ENCODE peak calls at places on chromosome 2, in nine cellular contexts. F is astrocyte of the spinal cord, V is OCI-LY7, C is MCF 10A, T is tibial artery, O is progenitor cell of endocrine pancreas, J is Peyer's patch, Z is Calu3, L is foreskin fibroblast. P is an unnamed sample.

GRCh38 chr2:120343433-120344105 is 2.4 kb upstream of the INHBB start:
- DNase-seq in J (peak; percentile 47), T (peak; percentile 89), F (peak; percentile 68), Z (peak; percentile 86), C (peak; percentile 70), L (peak; percentile 76), V (peak; percentile 5), O (peak; percentile 75), P (peak; percentile 84)

GRCh38 chr2:150282821-150283309 is 204.6 kb downstream of the RND3 start:
- DNase-seq in F (no peak), L (no peak), C (no peak), V (no peak), T (no peak), J (no peak), Z (no peak), O (no peak), P (no peak)

GRCh38 chr2:81974216-81974615 is 1669.7 kb upstream of the LRRTM1 start:
- DNase-seq in T (no peak), C (no peak), O (no peak), Z (no peak), J (no peak), L (no peak), V (no peak), F (no peak), P (no peak)

GRCh38 chr2:172988728-172989127 is 86.9 kb upstream of the MAP3K20 start:
- DNase-seq in O (no peak), C (no peak), J (no peak), V (no peak), L (no peak), Z (no peak), F (no peak), T (no peak), P (no peak)

GRCh38 chr2:55048514-55048924 is 1.7 kb downstream of the RTN4 start:
- DNase-seq in Z (peak; percentile 16), L (no peak), F (no peak), T (no peak), C (peak; percentile 64), V (peak; percentile 52), J (no peak), O (no peak), P (no peak)

GRCh38 chr2:120624738-120625446 is 110.8 kb upstream of the GLI2 start:
- DNase-seq in O (no peak), F (no peak), C (no peak), T (peak; percentile 51), V (no peak), L (no peak), Z (no peak), J (no peak), P (no peak)

GRCh38 chr2:101827246-101827645 is 129.7 kb downstream of the MAP4K4 start:
- DNase-seq in J (no peak), Z (peak; percentile 45), L (peak; percentile 83), V (no peak), C (peak; percentile 71), T (no peak), O (no peak), F (peak; percentile 88), P (no peak)

GRCh38 chr2:60819155-60819862 is 62.1 kb upstream of the REL start:
- DNase-seq in C (no peak), T (no peak), F (no peak), Z (no peak), L (no peak), J (peak; percentile 77), O (no peak), V (no peak), P (no peak)

GRCh38 chr2:44528595-44528994 is 166.8 kb downstream of the CAMKMT start:
- DNase-seq in O (no peak), J (no peak), F (peak; percentile 85), T (no peak), L (peak; percentile 62), Z (no peak), V (no peak), C (peak; percentile 58), P (no peak)

GRCh38 chr2:73212448-73213176 is 1.4 kb upstream of the SMYD5 start:
- DNase-seq in T (peak; percentile 89), F (peak; percentile 80), Z (peak; percentile 82), C (peak; percentile 68), O (peak; percentile 61), L (peak; percentile 81), J (peak; percentile 66), V (peak; percentile 79), P (peak; percentile 86)

GRCh38 chr2:170070778-170071177 is 107.2 kb upstream of the MYO3B start:
- DNase-seq in C (no peak), V (no peak), L (no peak), J (no peak), Z (no peak), O (no peak), T (no peak), F (no peak), P (no peak)

GRCh38 chr2:54773838-54774237 is 50.4 kb downstream of the EML6 start:
- DNase-seq in Z (no peak), L (no peak), T (no peak), J (no peak), V (no peak), O (no peak), F (no peak), C (no peak), P (no peak)

GRCh38 chr2:221402072-221402471 is 170.0 kb downstream of the EPHA4 start:
- DNase-seq in T (no peak), F (no peak), V (no peak), Z (no peak), L (peak; percentile 28), C (no peak), O (no peak), J (no peak), P (no peak)

GRCh38 chr2:96808176-96808837 is 7.8 kb upstream of the CNNM3 start:
- DNase-seq in Z (no peak), C (no peak), O (no peak), L (no peak), J (no peak), F (no peak), V (no peak), T (no peak), P (no peak)

GRCh38 chr2:118677546-118677945 is 169.9 kb downstream of the EN1 start:
- DNase-seq in V (no peak), L (no peak), J (no peak), O (no peak), F (no peak), C (no peak), T (no peak), Z (no peak), P (no peak)
- TF ChIP-seq CTCF in V (no peak), L (no peak), J (no peak), O (no peak), F (no peak), C (no peak), T (no peak), Z (no peak), P (no peak)

DNA sequence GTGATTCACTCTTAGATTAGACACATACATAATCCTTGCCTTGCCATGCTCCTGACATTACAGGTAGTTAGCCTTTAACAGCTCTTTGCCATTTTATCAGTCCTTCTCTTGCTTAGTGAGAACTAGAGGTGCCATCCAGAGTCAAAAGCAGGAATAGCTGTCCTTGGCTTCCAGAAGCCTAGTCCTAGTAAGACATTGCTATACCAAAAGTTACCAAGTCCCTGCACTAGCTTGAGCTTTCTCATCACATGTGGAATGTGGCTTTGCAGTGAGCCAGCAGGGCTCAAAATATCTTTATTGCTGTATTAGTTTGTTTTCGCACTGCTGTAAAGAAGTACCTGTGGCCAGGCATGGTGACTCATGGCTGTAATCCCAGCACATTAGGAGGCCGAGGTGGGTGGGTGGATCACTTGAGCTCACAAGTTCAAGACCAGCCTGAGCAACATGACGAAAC is 104.7 kb upstream of the NOSTRIN start:
- DNase-seq in J (no peak), C (peak; percentile 32), L (peak; percentile 7), T (no peak), F (peak; percentile 57), V (no peak), Z (no peak), O (no peak), P (no peak)
- TF ChIP-seq CTCF in J (no peak), C (no peak), L (no peak), T (no peak), F (no peak), V (no peak), Z (no peak), O (no peak), P (no peak)

GRCh38 chr2:58336416-58336815 is 95.3 kb upstream of the FANCL start:
- DNase-seq in V (no peak), Z (no peak), O (no peak), J (no peak), C (no peak), F (no peak), T (no peak), L (no peak), P (no peak)
- TF ChIP-seq CTCF in V (no peak), Z (no peak), O (no peak), J (no peak), C (no peak), F (no peak), T (no peak), L (no peak), P (no peak)

DNA sequence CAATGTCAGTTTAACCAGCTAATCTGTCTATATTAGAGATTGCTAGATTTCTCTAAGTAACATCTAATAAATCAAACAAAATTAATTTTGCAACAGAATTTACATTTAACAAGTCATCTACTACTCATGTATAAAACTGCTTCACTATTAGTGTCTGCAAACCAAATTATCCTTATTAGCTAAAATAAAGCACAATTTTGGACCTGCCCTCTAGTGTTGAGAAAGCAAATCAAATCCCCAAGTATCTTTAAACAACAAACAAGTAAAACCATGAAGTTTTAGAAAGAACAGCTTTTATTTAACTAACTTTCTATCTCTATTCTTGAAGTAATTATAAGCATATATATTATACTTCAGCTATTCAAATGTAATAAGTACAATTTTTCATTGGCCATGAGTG is 113.1 kb upstream of the SP3 start:
- DNase-seq in T (no peak), L (no peak), V (no peak), F (peak; percentile 11), O (no peak), Z (no peak), C (peak; percentile 9), J (no peak), P (no peak)
- TF ChIP-seq CTCF in T (peak; percentile 44), L (peak; percentile 49), V (peak; percentile 80), F (peak; percentile 50), O (peak; percentile 51), Z (peak; percentile 35), C (peak; percentile 24), J (peak; percentile 25), P (no peak)

DNA sequence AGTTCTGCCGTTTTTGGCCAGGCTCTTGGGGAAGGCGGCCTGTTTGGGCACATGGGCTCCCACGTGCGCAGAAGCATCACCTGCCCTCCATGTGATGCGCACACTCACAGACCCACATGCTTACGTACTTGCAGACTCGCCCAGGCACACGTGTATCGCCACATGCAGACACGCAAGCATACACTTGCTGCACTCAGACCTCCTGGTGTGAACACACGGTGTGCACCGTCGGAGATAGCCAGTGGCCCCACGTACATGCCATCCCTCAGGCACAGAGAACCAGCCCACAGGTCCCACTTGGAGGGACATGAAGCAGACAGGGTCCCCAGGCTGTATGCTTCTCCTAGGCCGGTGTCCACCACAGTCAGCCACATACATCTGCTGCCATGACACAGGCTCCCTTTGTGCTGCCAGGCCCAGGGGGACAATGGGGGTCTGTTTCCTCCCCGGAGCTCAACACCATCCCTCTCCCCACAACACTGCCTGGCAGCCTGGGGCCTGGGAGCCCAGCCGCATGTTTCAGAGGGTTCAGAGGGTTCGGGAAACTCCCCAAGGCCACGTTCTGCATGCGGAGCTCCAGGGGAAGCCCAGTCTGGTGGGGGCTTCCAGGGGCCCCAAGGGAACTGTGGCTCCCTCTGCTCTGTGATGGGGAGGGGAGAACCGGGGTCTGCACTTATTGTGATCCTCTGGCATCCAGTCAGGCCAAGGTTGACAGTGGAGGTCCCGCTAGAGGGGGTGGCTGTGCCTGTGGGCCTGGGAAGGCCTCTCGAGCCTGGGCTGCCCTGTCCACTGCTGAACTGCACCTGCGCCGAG is 208.1 kb upstream of the HAAO start:
- DNase-seq in J (no peak), Z (no peak), O (no peak), V (no peak), C (no peak), T (peak; percentile 48), F (no peak), L (no peak), P (peak; percentile 71)
- TF ChIP-seq CTCF in J (no peak), Z (no peak), O (no peak), V (no peak), C (no peak), T (no peak), F (no peak), L (no peak), P (no peak)

P was measured in GM13976.